ENCODE peak calls at places on chromosomes 7 and 10, in five cellular contexts. X is IMR-90, R is transverse colon, L is body of pancreas, N is uterus. Y is an unnamed sample. For H3K4me1, the result is how much of the 10 kb centered on the place peaks cover.

GRCh38 chr10:52450743-52451142 is 136.7 kb downstream of the DKK1 start:
- DNase-seq in N (no peak), L (no peak), R (no peak), X (no peak), Y (no peak)

GRCh38 chr10:26946103-26946907 is 85.5 kb upstream of the ABI1 start:
- DNase-seq in N (no peak), X (no peak), L (no peak), R (no peak), Y (no peak)

GRCh38 chr10:75379234-75379724 is 22.3 kb downstream of the ZNF503 start:
- DNase-seq in N (peak), L (peak), R (no peak), X (no peak), Y (no peak)

GRCh38 chr10:133079836-133080682 is 7.7 kb upstream of the ADGRA1 start:
- DNase-seq in L (no peak), N (no peak), X (no peak), R (no peak), Y (no peak)

GRCh38 chr10:75115137-75115536 is 3.7 kb downstream of the SAMD8 start:
- DNase-seq in R (no peak), L (no peak), N (no peak), X (peak), Y (no peak)

GRCh38 chr7:30434140-30434799 is 44.3 kb downstream of the NOD1 start:
- DNase-seq in X (no peak), L (no peak), R (no peak), N (no peak), Y (no peak)

GRCh38 chr10:794382-794956 is 105.0 kb upstream of the DIP2C start:
- DNase-seq in N (peak), R (no peak), X (peak), L (no peak), Y (no peak)

GRCh38 chr10:14009315-14010082 is 321.2 kb downstream of the FRMD4A start:
- DNase-seq in L (no peak), X (peak), R (no peak), N (no peak), Y (no peak)

GRCh38 chr10:132666733-132667612 is 119.0 kb downstream of the NKX6-2 start:
- DNase-seq in R (no peak), N (no peak), X (peak), L (no peak), Y (no peak)

GRCh38 chr10:1572519-1573333 is 164.6 kb downstream of the ADARB2 start:
- DNase-seq in L (no peak), X (no peak), R (no peak), N (no peak), Y (no peak)

GRCh38 chr10:68869623-68870022 is 31.5 kb upstream of the DDX50 start:
- DNase-seq in N (no peak), R (no peak), L (no peak), X (no peak), Y (no peak)

GRCh38 chr10:125084191-125085186 is 75.9 kb downstream of the CTBP2 start:
- DNase-seq in X (peak), N (peak), R (no peak), L (peak), Y (peak)

GRCh38 chr7:5488286-5488878 is 64.7 kb upstream of the TNRC18 start:
- DNase-seq in X (no peak), N (no peak), L (no peak), R (no peak), Y (no peak)

GRCh38 chr7:106660862-106661720 is at the start of gene CCDC71L:
- DNase-seq in N (peak), L (peak), R (peak), X (peak), Y (peak)
- TF ChIP-seq POLR2A in N (peak), L (peak), R (peak), X (no peak), Y (peak)

GRCh38 chr7:106178593-106179134 is 66.6 kb upstream of the SYPL1 start:
- DNase-seq in X (peak), N (no peak), L (peak), R (no peak), Y (no peak)
- TF ChIP-seq CTCF in X (peak), N (no peak), L (peak), R (no peak), Y (peak)

DNA sequence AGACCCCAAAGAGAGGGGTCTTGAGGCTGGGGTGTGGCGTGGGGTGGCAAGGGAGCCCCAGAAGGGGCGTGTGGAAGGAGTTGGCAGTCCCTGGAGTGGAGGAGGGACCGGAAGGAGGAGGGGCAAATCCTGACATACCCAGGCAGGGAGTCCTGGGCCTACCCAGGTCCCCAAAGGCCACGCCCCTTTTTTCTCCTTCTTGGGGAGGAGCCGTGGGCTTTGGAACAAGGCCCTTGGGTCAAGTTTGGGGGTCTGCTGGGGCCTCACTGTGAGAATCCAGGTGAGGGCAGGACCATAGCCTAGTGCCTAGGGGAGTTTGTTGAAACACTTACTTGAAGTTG is 1.2 kb upstream of the SMARCD3 start:
- DNase-seq in N (peak), X (peak), R (peak), L (peak), Y (peak)
- H3K4me1 ChIP-seq in N (under half), X (under half), R (under half), L (half or more), Y (half or more)

GRCh38 chr10:63521389-63522128 is at the start of gene REEP3:
- DNase-seq in N (peak), L (peak), R (peak), X (peak), Y (peak)

GRCh38 chr10:63523015-63523414 is 1.8 kb downstream of the REEP3 start:
- DNase-seq in N (no peak), R (no peak), L (no peak), X (no peak), Y (no peak)

GRCh38 chr10:63522129-63522687 is 1.0 kb downstream of the REEP3 start:
- DNase-seq in X (peak), R (no peak), L (no peak), N (no peak), Y (no peak)

GRCh38 chr10:63518690-63519288 is 2.4 kb upstream of the REEP3 start:
- DNase-seq in R (no peak), L (no peak), X (no peak), N (no peak), Y (no peak)

DNA sequence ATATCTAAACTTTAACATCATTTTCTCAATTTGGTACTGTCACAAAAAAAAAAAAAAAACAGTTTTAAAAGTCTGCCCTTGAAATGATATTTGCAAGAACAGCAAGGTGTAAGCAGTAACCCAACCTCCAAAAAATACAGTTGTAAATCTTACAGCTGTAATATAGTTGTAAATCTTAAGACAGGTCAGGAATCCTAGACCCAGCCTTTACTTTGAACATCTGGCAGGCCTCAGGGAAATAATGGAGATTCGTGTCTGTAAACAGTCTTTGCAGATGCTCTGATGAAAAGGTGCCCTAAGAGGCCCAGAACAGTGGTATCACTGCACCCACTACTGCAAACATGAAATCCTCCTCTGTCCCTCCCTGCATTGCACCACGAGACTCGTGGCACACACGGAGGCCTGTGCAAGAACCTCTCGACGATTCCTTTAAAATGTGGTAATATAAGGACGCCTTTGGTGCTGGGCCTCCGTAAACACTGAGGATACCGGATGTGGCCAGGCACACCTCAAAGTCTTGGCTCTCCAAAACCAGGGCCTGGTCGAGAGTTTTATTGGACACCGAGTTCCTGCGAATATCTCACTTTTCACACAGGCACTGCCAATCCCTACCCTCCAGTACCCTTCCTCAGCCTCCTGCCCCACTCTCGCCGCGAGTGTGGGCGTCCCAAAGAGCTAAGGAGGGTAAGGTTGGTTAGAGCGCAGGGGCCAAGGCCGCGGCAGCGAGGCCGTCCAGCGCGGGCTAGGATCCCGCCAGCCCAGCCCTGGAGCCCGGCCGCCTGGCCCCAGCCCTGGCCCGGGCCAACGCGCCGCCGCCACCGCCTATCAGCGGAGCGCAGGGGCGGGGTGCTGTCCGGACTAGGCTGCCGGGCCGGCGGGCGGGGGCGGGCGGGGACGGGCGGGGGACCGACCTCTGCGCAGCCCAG is 475 bp upstream of the REEP3 start:
- DNase-seq in N (peak), X (peak), L (peak), R (peak), Y (no peak)
- TF ChIP-seq POLR2A in N (no peak), X (peak), L (peak), R (peak), Y (no peak)

GRCh38 chr10:87862644-87863101 is 660 bp downstream of the KLLN start:
- DNase-seq in N (no peak), X (peak), L (no peak), R (no peak), Y (no peak)
- TF ChIP-seq CTCF in N (no peak), X (no peak), L (no peak), R (no peak), Y (no peak)

GRCh38 chr10:90927293-90927692 is 6.4 kb upstream of the ANKRD1 start:
- DNase-seq in L (no peak), X (no peak), N (no peak), R (no peak), Y (no peak)
- H3K4me1 ChIP-seq in L (under half), X (under half), N (under half), R (under half), Y (under half)

DNA sequence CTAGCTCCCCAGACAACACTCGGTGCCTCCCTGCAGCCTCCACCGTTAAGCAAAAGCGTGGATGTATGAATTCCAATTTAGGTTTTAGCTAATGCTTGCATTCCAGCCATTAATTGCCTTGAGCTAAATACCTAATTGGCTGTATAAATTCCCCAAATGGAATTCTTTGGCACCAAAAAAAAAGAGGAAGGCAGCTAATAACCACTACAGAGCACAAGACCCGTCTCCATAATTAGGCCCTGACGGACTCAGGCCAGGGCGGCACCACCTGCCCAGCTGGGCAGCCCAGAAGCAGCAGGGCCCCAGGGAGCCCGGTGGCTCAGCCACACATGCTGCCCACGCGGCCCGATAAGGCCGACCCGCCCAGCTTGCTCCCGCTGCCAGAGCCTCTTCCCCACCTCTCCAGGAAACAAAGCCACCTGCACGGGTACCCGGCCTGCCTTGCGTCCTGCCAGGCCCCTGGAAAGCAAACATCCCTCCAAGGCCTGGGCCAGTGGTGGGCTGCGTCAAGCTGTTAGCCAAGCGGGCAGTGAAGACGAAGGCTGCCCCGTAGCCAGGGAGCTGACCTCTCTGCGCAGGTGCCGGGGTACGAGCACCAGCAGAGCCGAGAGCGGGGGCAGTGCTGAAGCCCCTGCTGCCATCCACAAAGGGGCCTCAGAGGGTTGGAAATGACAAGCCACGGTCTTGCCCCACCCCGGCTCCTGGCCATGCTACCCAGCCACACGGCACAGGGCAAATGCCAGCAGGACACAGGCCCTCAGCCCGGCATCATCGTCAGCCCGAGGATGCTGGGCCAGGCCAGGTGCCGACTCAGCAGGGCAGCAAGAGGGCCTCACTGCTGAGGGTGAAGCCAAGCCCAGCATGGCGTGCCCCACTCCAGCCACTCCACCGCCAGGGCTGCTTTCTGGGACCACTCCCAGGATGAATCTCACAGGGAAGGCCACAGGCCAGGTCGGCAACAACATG is 140.1 kb downstream of the PTPRN2 start:
- DNase-seq in N (no peak), R (no peak), X (no peak), L (peak), Y (no peak)
- TF ChIP-seq POLR2A in N (no peak), R (no peak), X (no peak), L (no peak), Y (no peak)